ENCODE peak calls at places on chromosomes 16 and 17, in seven cellular contexts. One of them, this sample, is unnamed. For H3K79me2, the result is how much of the 10 kb centered on the place peaks cover.

GRCh38 chr17:68698761-68699160 is 97.6 kb upstream of the FAM20A start:
- DNase-seq in HepG2: no peak
- DNase-seq in fibroblast of lung: no peak
- DNase-seq in PC-3: no peak
- DNase-seq in HCT116: no peak
- DNase-seq in H9: no peak
- DNase-seq in MM.1S: no peak
- DNase-seq in this sample: no peak

GRCh38 chr17:65936013-65936412 is 255.9 kb downstream of the CEP112 start:
- DNase-seq in H9: no peak
- DNase-seq in HCT116: no peak
- DNase-seq in HepG2: no peak
- DNase-seq in MM.1S: no peak
- DNase-seq in PC-3: peak
- DNase-seq in fibroblast of lung: no peak
- DNase-seq in this sample: no peak

GRCh38 chr16:82368041-82368440 is 198.0 kb upstream of the MPHOSPH6 start:
- DNase-seq in HCT116: peak
- DNase-seq in MM.1S: no peak
- DNase-seq in H9: peak
- DNase-seq in PC-3: peak
- DNase-seq in fibroblast of lung: peak
- DNase-seq in HepG2: peak
- DNase-seq in this sample: peak

GRCh38 chr16:84072014-84072413 is 29.4 kb upstream of the SLC38A8 start:
- DNase-seq in HCT116: no peak
- DNase-seq in HepG2: no peak
- DNase-seq in PC-3: peak
- DNase-seq in H9: no peak
- DNase-seq in MM.1S: no peak
- DNase-seq in fibroblast of lung: peak
- DNase-seq in this sample: no peak

GRCh38 chr16:9357829-9358228 is 266.4 kb downstream of the HAPSTR1 start:
- DNase-seq in fibroblast of lung: no peak
- DNase-seq in MM.1S: no peak
- DNase-seq in HepG2: no peak
- DNase-seq in HCT116: no peak
- DNase-seq in H9: no peak
- DNase-seq in PC-3: no peak
- DNase-seq in this sample: no peak

GRCh38 chr17:82065638-82066303 is at the start of gene DUS1L:
- DNase-seq in PC-3: peak
- DNase-seq in MM.1S: peak
- DNase-seq in H9: no peak
- DNase-seq in HepG2: no peak
- DNase-seq in fibroblast of lung: peak
- DNase-seq in HCT116: no peak
- DNase-seq in this sample: peak

GRCh38 chr16:28610595-28611270 is 889 bp upstream of the SULT1A1 start:
- DNase-seq in HepG2: no peak
- DNase-seq in H9: peak
- DNase-seq in HCT116: no peak
- DNase-seq in fibroblast of lung: no peak
- DNase-seq in PC-3: no peak
- DNase-seq in MM.1S: no peak
- DNase-seq in this sample: no peak

GRCh38 chr16:28264656-28265055 is 27.7 kb upstream of the SBK1 start:
- DNase-seq in HepG2: no peak
- DNase-seq in PC-3: no peak
- DNase-seq in fibroblast of lung: no peak
- DNase-seq in HCT116: no peak
- DNase-seq in MM.1S: no peak
- DNase-seq in H9: peak
- DNase-seq in this sample: no peak

GRCh38 chr16:88737298-88738166 is 31.2 kb downstream of the CTU2 start:
- DNase-seq in fibroblast of lung: peak
- DNase-seq in PC-3: peak
- DNase-seq in HepG2: peak
- DNase-seq in MM.1S: peak
- DNase-seq in HCT116: peak
- DNase-seq in H9: peak
- DNase-seq in this sample: peak

GRCh38 chr16:80366023-80366422 is 174.8 kb upstream of the DYNLRB2 start:
- DNase-seq in MM.1S: no peak
- DNase-seq in PC-3: no peak
- DNase-seq in fibroblast of lung: no peak
- DNase-seq in HCT116: no peak
- DNase-seq in H9: no peak
- DNase-seq in HepG2: no peak
- DNase-seq in this sample: no peak

GRCh38 chr17:62381561-62381960 is 1.2 kb downstream of the EFCAB3 start:
- DNase-seq in H9: no peak
- DNase-seq in PC-3: no peak
- DNase-seq in HCT116: no peak
- DNase-seq in fibroblast of lung: no peak
- DNase-seq in MM.1S: no peak
- DNase-seq in HepG2: no peak
- DNase-seq in this sample: no peak

GRCh38 chr17:73998246-73999220 is 204.9 kb upstream of the RPL38 start:
- DNase-seq in fibroblast of lung: no peak
- DNase-seq in MM.1S: peak
- DNase-seq in H9: peak
- DNase-seq in HCT116: peak
- DNase-seq in HepG2: peak
- DNase-seq in PC-3: peak
- DNase-seq in this sample: peak

GRCh38 chr16:57479422-57480126 is 6.7 kb downstream of the DOK4 start:
- DNase-seq in HepG2: peak
- DNase-seq in MM.1S: no peak
- DNase-seq in H9: peak
- DNase-seq in HCT116: no peak
- DNase-seq in PC-3: no peak
- DNase-seq in fibroblast of lung: peak
- DNase-seq in this sample: no peak

GRCh38 chr16:53502331-53503269 is at the start of gene AKTIP:
- DNase-seq in HCT116: no peak
- DNase-seq in MM.1S: peak
- DNase-seq in PC-3: peak
- DNase-seq in HepG2: no peak
- DNase-seq in fibroblast of lung: peak
- DNase-seq in H9: peak
- DNase-seq in this sample: peak

GRCh38 chr16:87764600-87765472 is 950 bp downstream of the KLHDC4 start:
- DNase-seq in HepG2: no peak
- DNase-seq in H9: no peak
- DNase-seq in MM.1S: peak
- DNase-seq in HCT116: no peak
- DNase-seq in PC-3: no peak
- DNase-seq in fibroblast of lung: no peak
- DNase-seq in this sample: peak

GRCh38 chr16:3971706-3972105 is 91.2 kb upstream of the CREBBP start:
- DNase-seq in fibroblast of lung: no peak
- DNase-seq in HCT116: no peak
- DNase-seq in PC-3: no peak
- DNase-seq in HepG2: no peak
- DNase-seq in H9: no peak
- DNase-seq in MM.1S: no peak
- DNase-seq in this sample: no peak

GRCh38 chr16:3971261-3971660 is 90.7 kb upstream of the CREBBP start:
- DNase-seq in PC-3: peak
- DNase-seq in MM.1S: no peak
- DNase-seq in fibroblast of lung: peak
- DNase-seq in HepG2: no peak
- DNase-seq in H9: no peak
- DNase-seq in HCT116: no peak
- DNase-seq in this sample: no peak

GRCh38 chr16:3966681-3967080 is 86.2 kb upstream of the CREBBP start:
- DNase-seq in HCT116: no peak
- DNase-seq in HepG2: no peak
- DNase-seq in H9: no peak
- DNase-seq in PC-3: no peak
- DNase-seq in fibroblast of lung: no peak
- DNase-seq in MM.1S: no peak
- DNase-seq in this sample: no peak

GRCh38 chr16:3965781-3966582 is 85.5 kb upstream of the CREBBP start:
- DNase-seq in MM.1S: no peak
- DNase-seq in fibroblast of lung: no peak
- DNase-seq in HepG2: no peak
- DNase-seq in H9: no peak
- DNase-seq in PC-3: no peak
- DNase-seq in HCT116: no peak
- DNase-seq in this sample: no peak

GRCh38 chr16:3968556-3968955 is 88.0 kb upstream of the CREBBP start:
- DNase-seq in HCT116: no peak
- DNase-seq in H9: no peak
- DNase-seq in HepG2: no peak
- DNase-seq in PC-3: no peak
- DNase-seq in MM.1S: no peak
- DNase-seq in fibroblast of lung: no peak
- DNase-seq in this sample: no peak
- H3K4me2 ChIP-seq in HCT116: no peak
- H3K4me2 ChIP-seq in H9: no peak
- H3K4me2 ChIP-seq in HepG2: no peak
- H3K4me2 ChIP-seq in PC-3: no peak
- H3K4me2 ChIP-seq in MM.1S: no peak
- H3K4me2 ChIP-seq in fibroblast of lung: no peak
- H3K4me2 ChIP-seq in this sample: no peak

GRCh38 chr17:78908426-78908825 is 5.4 kb upstream of the CEP295NL start:
- DNase-seq in fibroblast of lung: no peak
- DNase-seq in PC-3: no peak
- DNase-seq in HCT116: no peak
- DNase-seq in HepG2: peak
- DNase-seq in MM.1S: no peak
- DNase-seq in H9: no peak
- DNase-seq in this sample: no peak

GRCh38 chr17:78901806-78902205 is 1.2 kb downstream of the CEP295NL start:
- DNase-seq in PC-3: no peak
- DNase-seq in H9: no peak
- DNase-seq in HepG2: no peak
- DNase-seq in HCT116: no peak
- DNase-seq in fibroblast of lung: no peak
- DNase-seq in MM.1S: no peak
- DNase-seq in this sample: no peak

GRCh38 chr17:78904371-78904770 is 1.4 kb upstream of the CEP295NL start:
- DNase-seq in HepG2: no peak
- DNase-seq in MM.1S: no peak
- DNase-seq in fibroblast of lung: no peak
- DNase-seq in H9: no peak
- DNase-seq in HCT116: no peak
- DNase-seq in PC-3: no peak
- DNase-seq in this sample: no peak

GRCh38 chr17:78903101-78903779 is at the start of gene CEP295NL:
- DNase-seq in PC-3: no peak
- DNase-seq in HCT116: no peak
- DNase-seq in fibroblast of lung: peak
- DNase-seq in MM.1S: no peak
- DNase-seq in HepG2: peak
- DNase-seq in H9: no peak
- DNase-seq in this sample: no peak

GRCh38 chr17:78905111-78905510 is 2.1 kb upstream of the CEP295NL start:
- DNase-seq in H9: no peak
- DNase-seq in MM.1S: no peak
- DNase-seq in HepG2: no peak
- DNase-seq in fibroblast of lung: no peak
- DNase-seq in HCT116: no peak
- DNase-seq in PC-3: no peak
- DNase-seq in this sample: no peak
- H3K79me2 ChIP-seq in H9: under half
- H3K79me2 ChIP-seq in MM.1S: half or more
- H3K79me2 ChIP-seq in HepG2: under half
- H3K79me2 ChIP-seq in fibroblast of lung: half or more
- H3K79me2 ChIP-seq in HCT116: under half
- H3K79me2 ChIP-seq in PC-3: under half
- H3K79me2 ChIP-seq in this sample: under half

GRCh38 chr17:78828470-78829185 is 12.0 kb downstream of the USP36 start:
- DNase-seq in MM.1S: no peak
- DNase-seq in HepG2: no peak
- DNase-seq in PC-3: peak
- DNase-seq in fibroblast of lung: peak
- DNase-seq in HCT116: peak
- DNase-seq in H9: peak
- DNase-seq in this sample: no peak
- TF ChIP-seq CTCF in MM.1S: peak
- TF ChIP-seq CTCF in HepG2: peak
- TF ChIP-seq CTCF in PC-3: peak
- TF ChIP-seq CTCF in fibroblast of lung: peak
- TF ChIP-seq CTCF in HCT116: peak
- TF ChIP-seq CTCF in H9: peak
- TF ChIP-seq CTCF in this sample: peak

GRCh38 chr16:51429041-51429440 is 278.0 kb upstream of the SALL1 start:
- DNase-seq in PC-3: no peak
- DNase-seq in HCT116: no peak
- DNase-seq in fibroblast of lung: no peak
- DNase-seq in HepG2: no peak
- DNase-seq in H9: no peak
- DNase-seq in MM.1S: no peak
- DNase-seq in this sample: no peak

GRCh38 chr16:51430716-51431369 is 279.8 kb upstream of the SALL1 start:
- DNase-seq in MM.1S: no peak
- DNase-seq in fibroblast of lung: no peak
- DNase-seq in PC-3: no peak
- DNase-seq in HepG2: no peak
- DNase-seq in HCT116: no peak
- DNase-seq in H9: no peak
- DNase-seq in this sample: no peak

GRCh38 chr16:51434567-51435198 is 283.6 kb upstream of the SALL1 start:
- DNase-seq in HCT116: no peak
- DNase-seq in H9: no peak
- DNase-seq in PC-3: no peak
- DNase-seq in HepG2: no peak
- DNase-seq in fibroblast of lung: no peak
- DNase-seq in MM.1S: no peak
- DNase-seq in this sample: no peak

GRCh38 chr16:51433597-51433996 is 282.5 kb upstream of the SALL1 start:
- DNase-seq in H9: no peak
- DNase-seq in MM.1S: no peak
- DNase-seq in PC-3: no peak
- DNase-seq in fibroblast of lung: peak
- DNase-seq in HCT116: no peak
- DNase-seq in HepG2: no peak
- DNase-seq in this sample: no peak

DNA sequence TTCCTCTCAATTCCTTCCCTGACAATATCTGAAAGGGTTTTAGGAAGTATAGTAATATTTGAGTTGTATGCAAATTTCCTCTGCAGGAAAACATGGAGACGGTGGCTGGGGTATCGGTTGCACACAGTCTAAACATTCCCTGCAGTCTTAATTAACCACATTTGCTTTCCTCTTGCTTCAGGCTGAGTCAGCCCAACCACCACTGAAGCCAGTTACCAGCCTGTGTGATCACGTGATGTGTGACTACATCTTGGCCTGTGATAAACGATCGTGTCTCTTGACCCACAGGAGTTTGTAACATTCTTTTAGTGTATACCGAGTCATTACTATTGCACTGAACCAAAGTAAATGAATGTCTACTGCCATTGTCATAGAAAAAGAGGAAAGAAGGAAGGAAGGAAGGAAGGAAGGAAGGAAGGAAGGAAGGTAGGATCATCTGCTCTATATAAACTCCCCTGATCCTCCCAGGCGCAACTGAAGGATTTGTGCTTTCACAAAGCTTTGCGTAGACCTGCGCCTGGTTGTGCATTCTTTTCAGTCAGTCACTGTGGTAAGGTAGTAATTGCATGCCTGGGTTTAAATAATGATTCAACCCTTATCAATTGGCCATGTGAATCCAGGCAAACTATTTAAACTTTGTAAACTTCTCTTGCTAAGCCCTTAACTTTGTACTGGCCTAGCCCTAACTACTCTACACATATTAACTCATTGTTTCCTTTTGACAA is 280.6 kb upstream of the SALL1 start:
- DNase-seq in H9: no peak
- DNase-seq in PC-3: no peak
- DNase-seq in MM.1S: peak
- DNase-seq in HepG2: no peak
- DNase-seq in HCT116: no peak
- DNase-seq in fibroblast of lung: peak
- DNase-seq in this sample: no peak
- H3K4me2 ChIP-seq in H9: no peak
- H3K4me2 ChIP-seq in PC-3: no peak
- H3K4me2 ChIP-seq in MM.1S: no peak
- H3K4me2 ChIP-seq in HepG2: no peak
- H3K4me2 ChIP-seq in HCT116: no peak
- H3K4me2 ChIP-seq in fibroblast of lung: peak
- H3K4me2 ChIP-seq in this sample: no peak